ENCODE peak calls at places on chromosomes 16 and 17, in nine cellular contexts. R is naive thymus-derived CD4-positive, alpha-beta T cell; E is mammary epithelial cell; Q is adipocyte; M is H7; O is neuronal stem cell; W is CD4-positive, alpha-beta memory T cell; I is heart left ventricle; J is suprapubic skin. T is an unnamed sample.
A peak's percentile ranks its signal among the peaks of the same experiment; 100 is the strongest.

GRCh38 chr16:66326995-66327513 is 39.4 kb upstream of the CDH5 start:
- DNase-seq in E (no peak), Q (no peak), O (no peak), I (no peak), W (no peak), R (no peak), J (no peak), M (peak; percentile 34), T (no peak)

GRCh38 chr17:75155191-75155601 is 884 bp upstream of the JPT1 start:
- DNase-seq in O (no peak), I (no peak), M (peak; percentile 45), R (no peak), J (peak; percentile 46), W (no peak), E (peak; percentile 19), Q (no peak), T (no peak)

GRCh38 chr16:27314161-27314723 is 468 bp downstream of the IL4R start:
- DNase-seq in M (no peak), O (no peak), Q (peak; percentile 75), I (peak; percentile 73), E (peak; percentile 95), W (peak; percentile 57), J (peak; percentile 88), R (no peak), T (peak; percentile 82)

GRCh38 chr16:68074850-68075249 is 10.3 kb upstream of the NFATC3 start:
- DNase-seq in I (peak; percentile 67), W (peak; percentile 70), E (no peak), R (no peak), M (no peak), Q (no peak), J (no peak), O (no peak), T (no peak)

GRCh38 chr17:46154151-46154816 is 38.9 kb downstream of the KANSL1 start:
- DNase-seq in R (no peak), J (no peak), M (no peak), W (peak; percentile 26), Q (peak; percentile 66), I (no peak), E (no peak), O (no peak), T (peak; percentile 29)

GRCh38 chr16:12565423-12565822 is 238.3 kb downstream of the CPPED1 start:
- DNase-seq in W (no peak), J (no peak), E (no peak), Q (no peak), R (no peak), O (no peak), I (no peak), M (no peak), T (no peak)

GRCh38 chr16:30557397-30557949 is 701 bp downstream of the ZNF764 start:
- DNase-seq in I (peak; percentile 66), M (peak; percentile 48), Q (peak; percentile 2), J (no peak), R (no peak), E (no peak), O (peak; percentile 17), W (peak; percentile 31), T (no peak)

GRCh38 chr17:66514227-66514806 is 211.9 kb downstream of the PRKCA start:
- DNase-seq in M (no peak), O (no peak), R (no peak), J (no peak), W (no peak), E (peak; percentile 39), I (no peak), Q (no peak), T (no peak)

GRCh38 chr16:30609002-30609927 is 924 bp downstream of the ZNF689 start:
- DNase-seq in Q (no peak), R (no peak), O (no peak), J (peak; percentile 80), M (peak; percentile 81), E (no peak), I (peak; percentile 69), W (peak; percentile 51), T (peak; percentile 77)

GRCh38 chr17:69879576-69879975 is 195.4 kb upstream of the KCNJ16 start:
- DNase-seq in R (no peak), I (no peak), M (no peak), O (no peak), W (no peak), Q (no peak), J (no peak), E (no peak), T (no peak)

GRCh38 chr17:27888945-27889344 is 4.2 kb downstream of the LYRM9 start:
- DNase-seq in R (no peak), M (peak; percentile 77), E (no peak), O (peak; percentile 64), Q (no peak), W (no peak), J (no peak), I (no peak), T (no peak)

GRCh38 chr17:72176902-72177660 is 56.3 kb downstream of the SOX9 start:
- DNase-seq in O (no peak), E (no peak), M (no peak), R (no peak), W (no peak), J (no peak), I (no peak), Q (peak; percentile 14), T (no peak)

GRCh38 chr16:81601008-81601428 is 156.4 kb downstream of the CMIP start:
- DNase-seq in E (peak; percentile 97), W (no peak), Q (peak; percentile 33), I (peak; percentile 28), O (no peak), R (no peak), J (no peak), M (no peak), T (peak; percentile 47)

GRCh38 chr17:27540300-27541105 is 84.3 kb downstream of the KSR1 start:
- DNase-seq in M (no peak), Q (peak; percentile 99), O (no peak), R (no peak), E (peak; percentile 49), I (peak; percentile 82), W (no peak), J (peak; percentile 94), T (peak; percentile 97)

DNA sequence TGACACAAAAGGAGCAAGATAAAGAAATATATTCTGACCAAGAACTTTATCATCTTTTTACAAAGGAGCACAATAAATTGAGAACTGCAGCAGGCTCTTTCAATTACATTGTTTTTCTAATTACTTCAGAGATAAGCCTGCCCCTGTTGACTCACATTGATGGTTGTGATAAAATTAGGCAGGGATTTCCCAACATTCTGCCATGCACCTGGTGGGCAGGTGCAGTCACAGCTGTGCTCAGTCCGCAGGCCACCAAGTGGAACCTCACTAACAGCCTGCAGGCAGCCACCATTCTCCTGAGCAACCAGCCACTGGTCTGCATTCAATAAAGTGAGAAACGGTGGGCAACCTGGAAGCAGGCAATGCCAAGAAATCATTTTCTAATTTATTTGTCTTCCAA is 5.1 kb downstream of the FANCA start:
- DNase-seq in W (no peak), I (no peak), R (no peak), J (no peak), Q (no peak), M (no peak), E (no peak), O (no peak), T (no peak)
- H3K36me3 ChIP-seq in W (no peaks in the 10 kb centered on the region), I (no peaks in the 10 kb centered on the region), R (no peaks in the 10 kb centered on the region), J (no peaks in the 10 kb centered on the region), Q (no peaks in the 10 kb centered on the region), M (peaks cover 18% of the 10 kb centered on the region), E (peaks cover 19% of the 10 kb centered on the region), O (peaks cover 15% of the 10 kb centered on the region), T (peaks cover 13% of the 10 kb centered on the region)

DNA sequence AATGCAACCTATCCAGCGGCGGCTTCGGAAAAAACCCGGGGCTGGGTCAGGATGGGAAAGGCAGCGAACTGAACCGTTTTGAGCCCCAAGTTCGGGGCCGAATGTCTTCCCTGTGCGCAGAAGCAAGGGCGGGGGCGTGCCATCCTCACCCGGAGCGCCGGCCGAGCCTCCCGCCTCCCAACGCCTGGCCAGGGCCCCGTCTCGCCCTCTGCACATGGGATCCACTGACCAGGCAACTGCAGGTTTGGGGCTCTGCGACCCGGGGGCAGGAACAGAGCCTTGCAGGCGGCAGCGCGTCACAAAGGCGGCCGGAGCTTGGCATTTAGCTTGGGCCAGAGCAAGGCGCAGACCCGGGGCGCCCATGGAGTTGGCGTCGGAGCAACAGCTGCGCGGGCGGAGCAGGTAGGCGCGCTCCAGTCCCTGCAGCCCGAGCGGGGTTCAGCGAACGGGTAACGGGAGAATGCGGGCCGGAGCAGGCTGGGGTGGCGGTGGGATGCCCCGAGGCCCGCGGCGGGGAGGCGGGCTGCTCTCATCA is at the start of gene FBXO39:
- DNase-seq in O (peak; percentile 27), Q (no peak), J (no peak), R (no peak), I (no peak), E (no peak), M (peak; percentile 82), W (no peak), T (no peak)
- H3K4me3 ChIP-seq in O (no peak within 1 kb of the TSS), Q (peak within 1 kb of the TSS; percentile 41), J (peak within 1 kb of the TSS; percentile 26), R (no peak within 1 kb of the TSS), I (no peak within 1 kb of the TSS), E (no peak within 1 kb of the TSS), M (peak within 1 kb of the TSS; percentile 37), W (no peak within 1 kb of the TSS), T (no peak within 1 kb of the TSS)

DNA sequence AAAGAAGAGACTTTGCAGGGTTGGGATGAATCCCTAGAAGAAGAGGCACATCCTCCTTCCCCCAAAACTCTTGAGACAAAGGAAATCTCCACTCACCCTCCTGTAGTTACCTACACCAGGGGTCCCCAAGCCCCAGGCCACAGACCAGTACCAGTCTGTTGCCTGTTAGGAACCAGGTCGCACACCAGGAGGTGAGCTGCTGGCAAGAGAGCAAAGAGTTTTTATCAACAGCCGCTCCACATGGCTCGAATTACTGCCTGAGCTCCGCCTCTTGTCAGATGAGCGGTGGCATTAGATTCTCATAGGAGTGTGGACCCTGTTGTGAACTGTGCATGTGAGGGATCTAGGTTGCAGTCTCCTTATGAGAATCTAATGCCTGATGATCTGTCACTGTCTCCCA is 98.9 kb downstream of the CCT6B start:
- DNase-seq in I (no peak), J (no peak), Q (no peak), R (no peak), M (no peak), W (no peak), E (no peak), O (no peak), T (no peak)
- H3K27me3 ChIP-seq in I (no peaks in the 10 kb centered on the region), J (no peaks in the 10 kb centered on the region), Q (peaks cover 41% of the 10 kb centered on the region), R (no peaks in the 10 kb centered on the region), M (no peaks in the 10 kb centered on the region), W (no peaks in the 10 kb centered on the region), E (no peaks in the 10 kb centered on the region), O (no peaks in the 10 kb centered on the region), T (no peaks in the 10 kb centered on the region)

DNA sequence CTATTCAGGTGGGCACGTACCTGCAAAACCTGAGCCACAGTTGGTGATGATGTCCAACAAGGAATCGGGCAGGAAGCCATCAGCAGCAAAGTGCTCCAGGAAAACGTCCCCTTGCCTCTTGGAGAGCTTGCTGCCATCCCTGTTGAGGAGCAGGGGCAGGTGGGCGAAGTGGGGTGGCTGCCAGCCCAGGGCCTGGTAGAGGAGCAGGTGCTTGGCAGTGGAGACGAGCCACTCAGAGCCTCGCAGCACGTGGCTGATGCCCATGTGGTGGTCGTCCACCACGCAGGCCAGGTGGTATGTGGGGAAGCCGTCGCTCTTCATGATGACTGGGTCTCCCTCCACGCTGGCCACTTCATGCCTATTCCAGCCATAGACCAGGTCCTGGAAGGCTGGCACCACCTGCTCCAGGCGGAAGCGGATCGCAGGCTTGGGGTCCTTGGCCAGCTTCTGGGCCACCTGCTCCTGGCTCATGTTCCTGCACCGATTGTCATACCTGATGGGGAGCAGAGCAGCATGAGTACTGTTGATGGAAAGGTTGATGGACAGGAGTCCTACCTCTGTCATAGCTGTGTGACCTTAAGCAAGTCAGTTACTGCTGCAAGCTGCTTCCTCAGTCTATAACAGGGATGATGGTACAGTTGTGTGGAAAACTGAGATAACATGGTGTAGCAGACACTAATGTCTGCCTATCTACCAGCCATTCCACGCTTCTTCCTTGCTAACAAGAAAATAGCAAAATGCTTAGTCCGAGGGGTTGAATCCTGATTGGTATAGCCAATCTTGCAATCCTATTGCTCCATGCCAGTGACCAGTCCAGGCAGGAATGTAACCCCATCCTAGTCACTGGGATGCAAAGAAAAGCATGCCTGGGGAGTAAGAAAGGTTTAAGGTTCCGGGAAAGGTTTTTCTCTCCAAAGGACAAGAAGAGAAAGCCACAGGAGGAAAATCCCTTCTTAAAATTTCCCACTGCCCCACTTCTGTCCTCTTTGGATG is 22.0 kb downstream of the EARS2 start:
- DNase-seq in I (no peak), M (no peak), J (no peak), Q (no peak), W (no peak), O (no peak), R (no peak), E (peak; percentile 16), T (no peak)
- H3K36me3 ChIP-seq in I (no peaks in the 10 kb centered on the region), M (peaks cover 28% of the 10 kb centered on the region), J (peaks cover 61% of the 10 kb centered on the region), Q (peaks cover 51% of the 10 kb centered on the region), W (peaks cover 38% of the 10 kb centered on the region), O (peaks cover 20% of the 10 kb centered on the region), R (no peaks in the 10 kb centered on the region), E (peaks cover 24% of the 10 kb centered on the region), T (peaks cover 83% of the 10 kb centered on the region)